ENCODE peak calls at places on chromosomes 1 and 21, in six cellular contexts. S is HepG2, D is A549, E is upper lobe of left lung, O is GM12878, B is K562. X is an unnamed sample.

GRCh38 chr1:204296431-204296988 is 63.2 kb downstream of the PLEKHA6 start:
- ATAC-seq in E (no peak), D (peak; percentile 47), S (peak; percentile 76), O (peak; percentile 31), B (no peak), X (no peak)

GRCh38 chr1:220999872-221000863 is 120.9 kb downstream of the HLX start:
- ATAC-seq in D (no peak), S (no peak), O (no peak), B (no peak), E (peak; percentile 90), X (peak; percentile 85)

GRCh38 chr1:95278173-95278988 is 44.4 kb downstream of the RWDD3 start:
- ATAC-seq in E (no peak), B (peak; percentile 82), D (no peak), S (no peak), O (peak; percentile 74), X (no peak)

GRCh38 chr1:29624320-29624719 is 388.0 kb downstream of the PTPRU start:
- ATAC-seq in O (no peak), B (no peak), S (no peak), E (no peak), D (no peak), X (no peak)

GRCh38 chr1:228668553-228669400 is 66.5 kb upstream of the RHOU start:
- ATAC-seq in S (peak; percentile 68), D (no peak), B (no peak), E (peak; percentile 82), O (no peak), X (peak; percentile 70)

GRCh38 chr1:109210058-109210457 is 3.7 kb upstream of the SARS1 start:
- ATAC-seq in D (no peak), E (no peak), B (no peak), O (no peak), S (no peak), X (no peak)

GRCh38 chr1:8540266-8540926 is 222.5 kb downstream of the SLC45A1 start:
- ATAC-seq in S (no peak), E (peak; percentile 71), O (peak; percentile 44), D (no peak), B (no peak), X (peak; percentile 87)

GRCh38 chr1:48767957-48768510 is 8.7 kb downstream of the BEND5 start:
- ATAC-seq in S (no peak), D (no peak), E (no peak), O (no peak), B (no peak), X (no peak)

GRCh38 chr1:41884256-41885240 is 34.2 kb downstream of the HIVEP3 start:
- ATAC-seq in S (no peak), B (no peak), E (no peak), D (no peak), O (no peak), X (no peak)

GRCh38 chr1:59900640-59901039 is 25.9 kb downstream of the CYP2J2 start:
- ATAC-seq in S (peak; percentile 71), B (no peak), D (no peak), O (no peak), E (peak; percentile 14), X (no peak)

GRCh38 chr1:171596119-171596518 is 25.9 kb upstream of the MYOCOS start:
- ATAC-seq in E (no peak), D (peak; percentile 21), S (no peak), O (peak; percentile 12), B (peak; percentile 30), X (no peak)

GRCh38 chr1:18365099-18365705 is 115.5 kb upstream of the KLHDC7A start:
- ATAC-seq in E (no peak), B (peak; percentile 56), O (no peak), S (no peak), D (no peak), X (no peak)

GRCh38 chr1:4345126-4345525 is 309.3 kb upstream of the AJAP1 start:
- ATAC-seq in S (no peak), O (no peak), B (no peak), E (no peak), D (no peak), X (no peak)

GRCh38 chr1:193794239-193794638 is 607.8 kb upstream of the B3GALT2 start:
- ATAC-seq in D (no peak), S (no peak), E (no peak), B (no peak), O (no peak), X (no peak)

GRCh38 chr1:39969531-39970270 is 14.8 kb downstream of the MFSD2A start:
- ATAC-seq in O (no peak), E (no peak), S (no peak), D (no peak), B (no peak), X (no peak)

GRCh38 chr1:168623003-168623828 is 46.8 kb downstream of the XCL1 start:
- ATAC-seq in O (no peak), D (peak; percentile 94), S (no peak), E (peak; percentile 90), B (peak; percentile 86), X (peak; percentile 58)

GRCh38 chr1:178057131-178057765 is 36.7 kb upstream of the RASAL2 start:
- ATAC-seq in S (no peak), D (no peak), B (no peak), E (peak; percentile 39), O (no peak), X (no peak)

GRCh38 chr1:104987210-104987609 is 1237.5 kb downstream of the AMY1C start:
- ATAC-seq in B (no peak), D (no peak), S (no peak), E (no peak), O (peak; percentile 98), X (no peak)

GRCh38 chr1:85502625-85503083 is 37.7 kb upstream of the DDAH1 start:
- ATAC-seq in D (peak; percentile 89), E (peak; percentile 87), O (peak; percentile 41), S (peak; percentile 98), B (peak; percentile 69), X (peak; percentile 67)

GRCh38 chr1:85496881-85497582 is 32.1 kb upstream of the DDAH1 start:
- ATAC-seq in D (no peak), O (no peak), S (no peak), E (no peak), B (no peak), X (no peak)

GRCh38 chr1:85504417-85504816 is 39.5 kb upstream of the DDAH1 start:
- ATAC-seq in B (no peak), D (no peak), S (no peak), O (no peak), E (peak; percentile 29), X (no peak)

GRCh38 chr1:85501355-85501898 is 36.5 kb upstream of the DDAH1 start:
- ATAC-seq in S (no peak), E (no peak), D (no peak), B (no peak), O (no peak), X (no peak)

GRCh38 chr1:85502171-85502570 is 37.2 kb upstream of the DDAH1 start:
- ATAC-seq in B (no peak), O (no peak), D (no peak), E (peak; percentile 10), S (peak; percentile 30), X (no peak)
- TF ChIP-seq EP300 in B (no peak), O (no peak), D (no peak), E (no peak), S (no peak), X (no peak)

GRCh38 chr1:234722904-234723588 is 113.1 kb upstream of the IRF2BP2 start:
- ATAC-seq in O (no peak), B (peak; percentile 4), S (no peak), E (peak; percentile 72), D (peak; percentile 19), X (peak; percentile 49)

GRCh38 chr1:234726359-234726836 is 116.4 kb upstream of the IRF2BP2 start:
- ATAC-seq in O (no peak), S (no peak), D (no peak), B (no peak), E (no peak), X (no peak)

GRCh38 chr1:234727018-234727757 is 117.2 kb upstream of the IRF2BP2 start:
- ATAC-seq in B (no peak), E (no peak), S (no peak), O (peak; percentile 38), D (no peak), X (no peak)

GRCh38 chr1:234724517-234725176 is 114.7 kb upstream of the IRF2BP2 start:
- ATAC-seq in D (peak; percentile 73), E (peak; percentile 65), S (peak; percentile 80), B (peak; percentile 72), O (peak; percentile 55), X (peak; percentile 52)

GRCh38 chr1:234725177-234726132 is 115.5 kb upstream of the IRF2BP2 start:
- ATAC-seq in O (no peak), B (peak; percentile 5), E (no peak), D (no peak), S (no peak), X (no peak)
- TF ChIP-seq EP300 in O (no peak), B (peak; percentile 9), E (no peak), D (no peak), S (no peak), X (no peak)

GRCh38 chr1:7159116-7159781 is 374.0 kb downstream of the CAMTA1 start:
- ATAC-seq in B (no peak), E (no peak), O (no peak), D (no peak), S (peak; percentile 71), X (no peak)
- TF ChIP-seq EP300 in B (no peak), E (no peak), O (no peak), D (no peak), S (no peak), X (no peak)

GRCh38 chr21:26041441-26042180 is 129.0 kb downstream of the APP start:
- ATAC-seq in S (no peak), E (no peak), D (no peak), B (no peak), O (no peak), X (no peak)
- TF ChIP-seq EP300 in S (no peak), E (no peak), D (no peak), B (no peak), O (no peak), X (no peak)

DNA sequence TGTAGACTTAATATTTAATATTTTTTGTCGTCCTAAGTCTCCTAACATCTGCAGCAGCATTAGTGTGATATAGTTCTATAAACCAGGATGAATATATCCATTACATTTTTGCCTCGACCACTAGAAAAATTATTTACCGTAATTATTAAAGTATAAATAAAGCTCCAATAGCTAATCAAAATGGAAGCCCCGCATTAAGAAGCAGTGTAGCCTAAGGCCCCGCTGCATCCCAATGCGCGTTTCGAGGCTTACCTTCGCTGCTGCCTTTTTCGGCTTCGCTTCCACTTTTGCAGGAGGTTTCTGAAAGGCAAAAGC is 891 bp downstream of the HMGN1 start:
- ATAC-seq in S (no peak), B (no peak), E (no peak), O (peak; percentile 7), D (peak; percentile 3), X (no peak)
- TF ChIP-seq EP300 in S (no peak), B (no peak), E (no peak), O (no peak), D (no peak), X (no peak)

DNA sequence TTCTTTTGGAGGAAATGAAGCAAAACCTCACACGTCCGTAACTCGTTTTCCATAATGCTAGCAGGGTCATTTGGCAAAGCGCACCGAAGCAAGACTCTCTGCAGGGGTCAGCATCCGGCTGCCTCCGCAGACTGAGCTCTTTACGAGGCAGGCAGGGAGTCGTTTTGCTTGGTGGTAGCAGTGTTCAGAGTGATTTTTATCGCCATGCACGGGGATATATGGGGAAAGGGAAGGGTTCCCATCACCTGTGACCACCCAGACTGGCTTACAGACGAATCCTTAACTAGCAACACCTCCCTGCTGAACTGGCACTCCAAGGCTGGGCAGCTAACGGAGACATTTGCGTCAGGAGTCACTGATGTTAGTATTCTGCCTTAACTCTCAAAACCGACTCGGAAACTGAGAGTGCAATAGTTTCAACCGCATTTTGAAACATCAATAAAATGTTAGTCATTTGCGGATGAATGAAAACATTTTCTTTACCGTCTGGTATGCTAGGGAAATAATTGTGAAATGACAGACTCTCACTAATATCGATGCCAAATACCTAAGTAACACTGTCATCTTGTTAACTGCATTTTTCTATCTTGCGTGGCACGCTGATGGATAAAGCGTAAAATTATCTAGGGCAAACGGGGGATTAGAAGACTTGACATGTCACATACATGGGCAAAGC is 2.2 kb upstream of the NEGR1 start:
- ATAC-seq in B (no peak), O (peak; percentile 70), D (peak; percentile 9), S (peak; percentile 75), E (peak; percentile 41), X (peak; percentile 16)
- TF ChIP-seq EP300 in B (no peak), O (no peak), D (no peak), S (no peak), E (no peak), X (no peak)